ENCODE peak calls at places on chromosome 13, in seven cellular contexts. J is IMR-90, M is A549, G is stomach, L is ovary, X is adrenal gland, U is esophagus squamous epithelium. I is an unnamed sample.

GRCh38 chr13:73835138-73835721 is 299.0 kb downstream of the KLF12 start:
- DNase-seq in X (no peak), U (no peak), G (no peak), L (no peak), J (peak; percentile 56), M (peak; percentile 30), I (no peak)

GRCh38 chr13:101092985-101093384 is 323.3 kb downstream of the NALCN start:
- DNase-seq in U (no peak), M (no peak), J (peak; percentile 44), G (no peak), L (no peak), X (no peak), I (no peak)

GRCh38 chr13:109385161-109385560 is 401.2 kb downstream of the IRS2 start:
- DNase-seq in J (peak; percentile 48), U (no peak), L (no peak), M (no peak), X (no peak), G (no peak), I (no peak)

GRCh38 chr13:36981156-36981743 is 17.9 kb downstream of the ALG5 start:
- DNase-seq in G (no peak), L (no peak), U (no peak), M (peak; percentile 45), X (no peak), J (peak; percentile 79), I (no peak)

GRCh38 chr13:86572115-86572514 is 772.9 kb upstream of the SLITRK6 start:
- DNase-seq in U (no peak), X (no peak), J (peak; percentile 80), L (no peak), G (no peak), M (no peak), I (no peak)

GRCh38 chr13:82713681-82714405 is 1168.4 kb downstream of the SLITRK1 start:
- DNase-seq in L (no peak), M (no peak), X (no peak), U (no peak), G (no peak), J (peak; percentile 41), I (no peak)

GRCh38 chr13:101535192-101535746 is 82.8 kb downstream of the ITGBL1 start:
- DNase-seq in J (peak; percentile 44), G (no peak), X (no peak), M (no peak), U (no peak), L (no peak), I (no peak)

GRCh38 chr13:20350819-20351218 is 118.7 kb upstream of the GJB6 start:
- DNase-seq in L (no peak), M (no peak), U (no peak), X (no peak), G (no peak), J (no peak), I (no peak)

GRCh38 chr13:71817335-71817734 is 49.7 kb downstream of the DACH1 start:
- DNase-seq in X (no peak), M (no peak), U (no peak), L (no peak), G (no peak), J (no peak), I (no peak)

GRCh38 chr13:100235311-100235901 is 146.5 kb downstream of the PCCA start:
- DNase-seq in J (peak; percentile 63), G (no peak), U (no peak), M (peak; percentile 46), L (no peak), X (no peak), I (no peak)

GRCh38 chr13:73672492-73672891 is 461.7 kb downstream of the KLF12 start:
- DNase-seq in G (no peak), J (no peak), U (no peak), X (no peak), L (no peak), M (peak; percentile 46), I (no peak)

GRCh38 chr13:31160857-31161582 is 684 bp downstream of the HSPH1 start:
- DNase-seq in U (peak; percentile 4), J (peak; percentile 75), M (peak; percentile 20), L (peak; percentile 49), G (peak; percentile 60), X (peak; percentile 68), I (peak; percentile 82)
- TF ChIP-seq POLR2A in U (no peak), J (peak; percentile 64), M (no peak), L (no peak), G (no peak), X (peak; percentile 58), I (no peak)

GRCh38 chr13:52016296-52016695 is 4.1 kb downstream of the ALG11 start:
- DNase-seq in U (no peak), J (no peak), L (no peak), G (no peak), X (no peak), M (no peak), I (no peak)

GRCh38 chr13:52011690-52012511 is at the start of gene ALG11:
- DNase-seq in M (peak; percentile 96), X (peak; percentile 99), U (peak; percentile 89), G (peak; percentile 100), L (peak; percentile 99), J (peak; percentile 97), I (peak; percentile 99)

GRCh38 chr13:52009985-52010384 is 1.3 kb downstream of the ATP7B start:
- DNase-seq in G (no peak), L (no peak), U (no peak), X (no peak), J (no peak), M (no peak), I (no peak)

GRCh38 chr13:52010890-52011689 is at the start of gene ATP7B:
- DNase-seq in M (peak; percentile 5), U (no peak), X (peak; percentile 21), L (no peak), J (no peak), G (no peak), I (peak; percentile 30)

GRCh38 chr13:52012512-52012836 is 276 bp downstream of the ALG11 start:
- DNase-seq in U (no peak), L (no peak), G (no peak), M (no peak), X (no peak), J (no peak), I (no peak)
- TF ChIP-seq POLR2A in U (no peak), L (no peak), G (no peak), M (no peak), X (no peak), J (no peak), I (no peak)

GRCh38 chr13:41199061-41199460 is 4.7 kb upstream of the KBTBD7 start:
- DNase-seq in J (no peak), G (no peak), M (no peak), X (no peak), L (no peak), U (no peak), I (no peak)

GRCh38 chr13:41196620-41197019 is 2.3 kb upstream of the KBTBD7 start:
- DNase-seq in G (no peak), J (no peak), M (no peak), U (no peak), X (no peak), L (no peak), I (no peak)

GRCh38 chr13:41196011-41196410 is 1.6 kb upstream of the KBTBD7 start:
- DNase-seq in X (no peak), U (no peak), G (no peak), J (no peak), M (no peak), L (no peak), I (no peak)

GRCh38 chr13:41193469-41193868 is 900 bp downstream of the KBTBD7 start:
- DNase-seq in X (no peak), M (no peak), G (no peak), L (no peak), U (no peak), J (no peak), I (no peak)

DNA sequence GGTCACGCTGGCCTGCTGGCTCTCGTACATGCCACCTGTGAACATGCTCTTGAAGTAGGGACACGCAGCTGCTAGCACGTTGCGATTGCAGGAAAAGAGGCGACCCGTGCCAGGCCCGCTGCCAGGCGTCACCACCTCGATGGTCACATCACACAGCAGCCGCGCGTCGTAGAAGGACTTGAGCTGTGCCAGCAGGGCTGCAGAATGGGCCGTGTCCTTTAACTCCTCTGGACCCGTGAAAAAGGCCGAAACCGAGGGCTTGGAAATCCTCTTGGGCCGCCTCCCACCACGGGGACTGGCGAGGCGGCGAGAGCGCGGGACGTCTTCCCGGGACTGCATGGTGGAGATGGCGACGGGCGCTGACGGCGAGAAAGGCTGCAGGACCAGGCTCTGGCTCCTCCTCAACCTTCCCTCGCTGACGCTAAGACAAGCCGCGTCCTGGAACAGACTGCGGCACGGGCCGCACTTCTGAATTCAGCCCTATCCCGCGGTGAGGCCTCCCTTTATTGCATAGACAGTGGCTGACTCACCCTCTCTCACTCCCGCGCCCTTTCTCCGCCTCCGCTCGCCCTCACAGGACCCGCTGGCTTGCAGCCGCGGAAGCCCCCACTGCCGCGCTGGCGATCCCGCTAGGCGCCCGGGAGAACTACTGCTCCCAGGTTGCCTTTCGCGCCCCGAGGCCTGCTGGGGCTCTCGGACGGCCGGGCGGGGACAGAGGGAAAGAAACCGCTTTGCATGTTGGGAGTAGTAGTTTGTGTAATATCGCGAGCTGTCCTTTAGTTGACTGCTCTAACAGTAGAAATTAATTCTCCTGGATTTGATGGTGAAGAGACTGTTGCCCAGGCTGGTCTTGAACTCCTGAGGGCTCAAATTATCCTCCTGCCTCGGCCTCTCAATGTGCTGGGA is at the start of gene KBTBD7:
- DNase-seq in J (peak; percentile 98), L (peak; percentile 91), M (peak; percentile 92), U (peak; percentile 81), G (peak; percentile 92), X (peak; percentile 96), I (peak; percentile 96)
- TF ChIP-seq POLR2A in J (peak; percentile 67), L (peak; percentile 41), M (peak; percentile 23), U (peak; percentile 38), G (no peak), X (peak; percentile 84), I (no peak)

GRCh38 chr13:112697756-112698655 is 8.2 kb downstream of the ATP11A start:
- DNase-seq in U (no peak), X (peak; percentile 8), G (peak; percentile 22), M (no peak), J (peak; percentile 44), L (no peak), I (peak; percentile 12)

GRCh38 chr13:112696869-112697465 is 7.1 kb downstream of the ATP11A start:
- DNase-seq in G (peak; percentile 18), J (no peak), L (no peak), M (no peak), U (no peak), X (peak; percentile 4), I (peak; percentile 16)

GRCh38 chr13:112700291-112701060 is 10.6 kb downstream of the ATP11A start:
- DNase-seq in J (no peak), L (no peak), G (peak; percentile 19), U (no peak), X (peak; percentile 3), M (no peak), I (no peak)

GRCh38 chr13:112702341-112702982 is 12.6 kb downstream of the ATP11A start:
- DNase-seq in G (peak; percentile 19), X (peak; percentile 11), U (no peak), L (no peak), J (no peak), M (no peak), I (no peak)

DNA sequence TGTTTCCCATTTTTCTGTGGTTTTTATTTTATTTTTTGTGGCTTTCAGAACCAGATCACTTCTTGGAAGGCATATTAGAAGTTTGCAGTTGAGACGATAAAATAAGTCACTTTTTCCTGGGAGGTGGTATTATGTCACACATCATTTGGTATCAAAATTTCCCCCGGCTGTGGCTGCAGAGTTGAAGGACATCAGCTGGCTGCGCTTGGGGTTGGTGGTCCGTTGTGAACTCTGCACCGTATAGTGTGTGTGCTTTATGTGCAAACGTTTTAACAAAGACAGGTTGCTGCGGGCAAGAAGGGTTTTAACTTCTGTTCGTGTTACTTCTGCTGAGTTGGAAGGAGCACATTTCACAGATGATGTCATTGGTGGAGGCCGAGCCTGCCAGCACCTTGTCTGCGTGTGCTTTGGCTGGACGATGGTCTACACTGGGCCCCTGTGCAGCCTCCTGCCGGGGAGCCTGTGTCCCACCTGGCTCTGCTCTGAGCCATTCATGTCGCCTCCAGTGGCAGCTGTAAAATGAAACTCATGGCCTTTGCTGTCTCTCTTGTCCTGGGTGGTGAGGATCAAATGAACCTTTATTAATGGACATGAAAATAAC is 9.6 kb downstream of the ATP11A start:
- DNase-seq in G (peak; percentile 18), U (no peak), M (no peak), L (no peak), J (no peak), X (no peak), I (no peak)
- TF ChIP-seq POLR2A in G (no peak), U (no peak), M (no peak), L (no peak), J (no peak), X (no peak), I (no peak)

I was measured in heart left ventricle.